ENCODE peak calls at places on chromosomes 12 and 14, in four cellular contexts. C, F, K and R are unnamed samples.

GRCh38 chr14:71136386-71137060 is 229.3 kb downstream of the PCNX1 start:
- DNase-seq in C (no peak), F (no peak), K (no peak), R (no peak)

GRCh38 chr14:37584211-37585100 is 10.6 kb downstream of the FOXA1 start:
- DNase-seq in C (no peak), F (no peak), K (no peak), R (peak; percentile 29)

GRCh38 chr12:28100717-28101116 is 89.5 kb upstream of the CCDC91 start:
- DNase-seq in C (no peak), F (no peak), K (no peak), R (no peak)

GRCh38 chr12:4244868-4245267 is 28.7 kb upstream of the CCND2 start:
- DNase-seq in C (no peak), F (no peak), K (no peak), R (no peak)

GRCh38 chr14:105882626-105883025 is 356.2 kb downstream of the TMEM121 start:
- DNase-seq in C (no peak), F (peak; percentile 5), K (no peak), R (no peak)

GRCh38 chr12:3622021-3622731 is 130.7 kb downstream of the CRACR2A start:
- DNase-seq in C (no peak), F (no peak), K (no peak), R (no peak)

GRCh38 chr14:74249433-74250375 is 10.5 kb downstream of the VSX2 start:
- DNase-seq in C (no peak), F (no peak), K (no peak), R (no peak)

GRCh38 chr14:22671622-22672021 is 27.5 kb upstream of the OR6J1 start:
- DNase-seq in C (no peak), F (no peak), K (no peak), R (no peak)

GRCh38 chr12:108804361-108804949 is 52.9 kb downstream of the SSH1 start:
- DNase-seq in C (no peak), F (peak; percentile 70), K (no peak), R (no peak)

DNA sequence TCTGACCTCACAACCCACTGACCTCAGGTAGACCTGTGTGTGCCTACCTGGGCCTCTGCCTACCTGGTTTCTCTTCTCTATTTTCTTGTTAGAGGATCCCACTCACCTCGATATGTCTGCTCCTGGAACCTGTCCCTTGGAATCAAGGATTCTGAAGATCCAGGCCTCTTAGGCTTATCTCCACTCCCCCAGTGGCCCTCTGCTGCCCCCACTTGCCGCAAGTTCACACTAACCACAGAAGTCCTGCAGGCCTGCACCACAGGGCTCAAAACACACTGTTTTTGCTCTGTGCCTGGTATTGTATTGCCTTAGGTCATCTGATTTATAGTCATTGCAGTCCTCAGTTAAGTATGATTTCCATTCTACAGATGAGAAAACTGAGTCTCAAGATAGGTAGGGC is 15.3 kb upstream of the NRXN3 start:
- DNase-seq in C (no peak), F (no peak), K (no peak), R (no peak)
- TF ChIP-seq CTCF in C (no peak), F (no peak), K (no peak), R (peak; percentile 15)

DNA sequence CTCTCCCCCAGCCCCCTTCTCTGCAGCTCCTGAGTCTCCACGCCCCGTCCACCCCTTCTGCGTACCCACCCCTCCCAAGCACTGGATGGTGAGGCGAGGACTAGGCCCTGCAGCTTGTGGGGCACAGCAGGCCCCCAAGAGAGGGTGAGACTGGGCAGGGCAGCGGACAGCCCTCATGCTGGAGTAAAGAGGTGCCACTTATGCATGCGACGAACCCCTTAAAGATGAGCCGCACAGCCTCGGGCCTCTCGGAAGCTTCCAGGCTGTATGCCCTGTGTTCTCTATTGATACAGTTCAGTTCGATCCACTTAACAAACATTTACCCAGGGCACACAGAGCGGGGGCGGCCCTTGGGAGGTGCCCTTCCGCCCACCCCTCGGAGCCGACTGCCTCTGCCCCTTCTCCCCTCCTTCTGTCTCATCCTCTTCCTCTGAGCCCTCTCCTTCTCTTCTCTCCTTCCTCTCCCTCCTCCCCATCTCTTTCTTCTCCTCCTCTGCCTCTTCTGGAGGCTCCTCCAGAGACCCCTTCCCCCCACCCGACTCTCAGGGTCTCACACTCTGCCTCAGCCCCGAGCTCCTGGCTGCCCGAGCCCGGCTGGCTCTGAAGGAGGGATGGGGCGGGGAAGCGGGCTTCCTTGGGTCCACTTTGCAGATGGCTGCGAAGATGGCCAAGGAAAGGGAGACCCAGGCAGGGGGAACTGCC is 32.7 kb upstream of the DLK1 start:
- DNase-seq in C (no peak), F (no peak), K (no peak), R (no peak)
- TF ChIP-seq CTCF in C (no peak), F (no peak), K (no peak), R (no peak)

GRCh38 chr12:121295746-121296617 is 527 bp downstream of the CAMKK2 start:
- DNase-seq in C (no peak), F (peak; percentile 41), K (peak; percentile 30), R (peak; percentile 49)

GRCh38 chr12:121295123-121295745 is 1.3 kb downstream of the CAMKK2 start:
- DNase-seq in C (no peak), F (no peak), K (peak; percentile 20), R (peak; percentile 39)

GRCh38 chr12:121299662-121300061 is 3.2 kb upstream of the CAMKK2 start:
- DNase-seq in C (no peak), F (no peak), K (no peak), R (no peak)

GRCh38 chr12:121294151-121294889 is 2.2 kb downstream of the CAMKK2 start:
- DNase-seq in C (no peak), F (no peak), K (no peak), R (no peak)

DNA sequence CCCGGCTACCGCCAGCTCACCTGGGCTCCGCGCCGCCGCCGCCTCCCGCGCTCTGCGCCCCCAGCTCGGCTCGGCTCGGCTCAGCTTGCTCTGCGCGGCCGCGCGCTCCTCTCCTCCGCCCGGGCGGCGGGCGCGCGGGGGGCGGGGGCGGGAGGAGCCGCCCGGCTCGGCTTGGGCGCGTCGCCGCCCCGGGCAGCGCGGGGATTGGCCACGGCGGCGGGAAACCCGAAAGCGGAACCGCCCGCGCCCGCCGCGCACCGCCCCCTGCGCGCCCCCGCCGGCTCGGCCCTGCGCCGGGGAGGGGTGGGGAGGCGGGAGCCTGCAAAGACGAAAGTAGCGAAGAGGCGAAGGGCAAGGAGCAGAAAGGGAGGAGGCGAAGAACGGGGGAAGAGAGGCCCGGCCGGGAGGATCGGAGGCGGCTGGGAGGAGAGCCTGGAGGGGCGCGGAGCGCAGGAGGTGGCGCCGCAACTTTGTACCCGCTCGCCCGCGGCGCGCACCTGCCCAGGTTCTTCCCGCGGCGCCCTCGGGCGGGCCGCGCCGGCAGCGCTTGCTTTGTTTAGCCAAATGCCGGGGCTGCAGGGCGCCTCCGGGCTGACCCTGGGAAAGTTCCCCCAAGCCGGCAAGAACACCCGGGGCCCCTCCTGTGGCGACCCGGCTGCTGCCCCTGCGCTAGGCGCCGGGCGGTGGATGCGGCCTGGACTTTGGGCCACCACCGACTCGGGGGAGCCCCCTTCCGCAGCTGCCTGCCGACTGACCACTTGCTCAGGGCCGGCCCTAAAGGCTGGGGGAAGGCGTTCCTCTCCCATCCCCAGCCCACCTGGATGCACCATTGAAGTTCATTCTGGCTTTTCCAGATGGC is at the start of gene CAMKK2:
- DNase-seq in C (peak; percentile 85), F (peak; percentile 89), K (peak; percentile 82), R (peak; percentile 99)
- TF ChIP-seq CTCF in C (no peak), F (peak; percentile 42), K (peak; percentile 26), R (peak; percentile 24)

GRCh38 chr14:31969841-31970240 is 107.3 kb upstream of the ARHGAP5 start:
- DNase-seq in C (no peak), F (no peak), K (no peak), R (no peak)

GRCh38 chr14:31969371-31969770 is 107.7 kb upstream of the ARHGAP5 start:
- DNase-seq in C (no peak), F (no peak), K (no peak), R (no peak)

GRCh38 chr14:31968107-31968810 is 108.8 kb upstream of the ARHGAP5 start:
- DNase-seq in C (no peak), F (no peak), K (no peak), R (no peak)

GRCh38 chr14:31967669-31967975 is 109.5 kb upstream of the ARHGAP5 start:
- DNase-seq in C (no peak), F (no peak), K (no peak), R (no peak)

DNA sequence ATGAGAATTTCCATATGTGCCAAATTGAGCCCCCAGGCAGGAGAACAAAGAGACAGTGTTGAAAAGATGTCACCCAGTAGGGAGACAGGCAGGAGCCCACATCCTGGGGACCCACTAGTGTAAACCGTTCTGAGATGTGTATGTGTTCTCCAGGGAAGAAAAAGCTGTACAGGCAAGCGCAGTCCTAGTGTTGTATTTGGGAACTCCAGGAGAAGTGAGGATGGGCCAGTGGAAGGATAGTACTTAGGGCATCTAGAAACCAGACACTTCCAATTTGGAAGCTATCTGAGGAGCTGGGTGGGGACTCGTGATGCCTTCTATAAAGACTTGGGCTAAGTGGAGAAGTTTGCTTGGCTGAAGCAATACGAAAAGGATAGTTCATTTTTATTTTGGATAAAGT is 108.2 kb upstream of the ARHGAP5 start:
- DNase-seq in C (no peak), F (no peak), K (no peak), R (no peak)
- TF ChIP-seq CTCF in C (no peak), F (peak; percentile 9), K (no peak), R (no peak)

GRCh38 chr12:53221203-53222076 is 10.6 kb downstream of the RARG start:
- DNase-seq in C (peak; percentile 35), F (peak; percentile 81), K (no peak), R (peak; percentile 88)
- TF ChIP-seq CTCF in C (no peak), F (peak; percentile 43), K (no peak), R (no peak)

DNA sequence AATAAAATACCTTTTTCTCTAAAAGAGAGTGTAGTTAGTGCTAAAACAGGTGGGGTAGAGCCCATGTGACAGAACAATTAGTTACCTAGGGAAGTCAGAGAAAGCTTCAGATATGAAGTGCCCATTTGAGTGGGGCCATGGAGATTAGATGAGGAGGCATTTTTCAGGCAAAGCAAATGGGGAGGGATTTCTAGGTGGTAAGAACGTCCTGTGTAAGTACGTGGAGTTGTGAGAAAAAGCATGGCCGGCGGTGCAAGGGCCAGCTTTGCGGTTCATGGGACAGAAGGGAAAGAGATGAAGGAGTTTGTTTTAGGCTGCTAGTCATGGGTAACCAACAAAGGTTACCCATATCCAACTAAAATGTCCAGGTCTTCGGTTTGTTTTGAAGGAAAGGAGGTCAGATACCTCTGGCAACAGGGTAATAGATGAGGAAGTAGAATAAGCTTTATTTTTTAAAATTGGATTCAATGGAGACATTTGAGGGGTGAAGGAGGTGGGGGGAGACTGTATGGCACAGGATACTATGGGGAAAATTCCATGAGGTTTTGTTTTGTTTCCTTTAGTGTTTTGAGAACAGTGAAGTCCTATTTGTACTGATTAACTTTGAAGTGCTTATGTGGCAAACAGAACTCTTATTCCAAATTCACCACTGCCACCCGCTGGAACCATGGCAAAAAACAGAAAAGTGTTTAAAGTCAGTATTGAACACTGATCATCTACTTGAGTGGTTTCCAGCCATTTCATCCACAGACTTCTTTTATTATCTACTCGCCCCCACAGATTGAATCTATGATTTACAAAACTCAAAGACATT is 10.0 kb upstream of the SNRPF start:
- DNase-seq in C (no peak), F (no peak), K (peak; percentile 58), R (no peak)
- TF ChIP-seq CTCF in C (no peak), F (peak; percentile 16), K (peak; percentile 41), R (no peak)

DNA sequence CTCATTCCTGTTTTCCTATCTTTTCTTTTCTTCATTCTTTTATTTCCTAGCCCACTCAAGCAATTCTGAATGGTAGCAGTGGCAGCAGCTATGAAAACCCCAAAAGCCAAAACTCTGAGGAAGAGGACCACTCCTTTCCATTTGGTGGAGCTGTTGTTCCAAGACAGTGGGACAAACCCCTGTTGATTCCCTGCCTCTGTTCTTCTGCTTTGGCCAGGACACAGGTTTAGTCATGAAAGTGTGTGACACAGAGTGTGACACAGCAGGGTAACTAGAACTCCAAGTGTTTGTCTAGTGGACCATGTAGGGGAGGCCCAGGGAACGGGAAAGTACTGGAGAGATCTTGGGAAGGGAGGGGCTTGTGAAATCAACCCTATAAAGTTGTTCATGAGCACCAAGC is 71.1 kb downstream of the PTCSC3 start:
- DNase-seq in C (no peak), F (no peak), K (peak; percentile 58), R (no peak)
- TF ChIP-seq CTCF in C (no peak), F (no peak), K (no peak), R (no peak)